ENCODE peak calls at places on chromosomes 4 and X, in four cellular contexts. P is endothelial cell of umbilical vein, M is HCT116, R is heart left ventricle. D is an unnamed sample. For H3K4me1, the result is how much of the 10 kb centered on the place peaks cover.

GRCh38 chr4:85748654-85749053 is 273.7 kb downstream of the ARHGAP24 start:
- DNase-seq in P (peak), M (no peak), R (no peak), D (no peak)

GRCh38 chr4:22129454-22130075 is 181.0 kb upstream of the KCNIP4 start:
- DNase-seq in P (no peak), M (peak), R (no peak), D (no peak)

GRCh38 chrX:104122829-104123228 is 10.5 kb downstream of the ZCCHC18 start:
- DNase-seq in P (peak), M (no peak), R (no peak), D (no peak)

GRCh38 chr4:154024097-154024496 is 235.2 kb upstream of the SFRP2 start:
- DNase-seq in P (no peak), M (no peak), R (no peak), D (no peak)

GRCh38 chr4:141142423-141142822 is 9.2 kb upstream of the RNF150 start:
- DNase-seq in P (no peak), M (no peak), R (peak), D (no peak)

GRCh38 chrX:115968436-115969252 is 201.9 kb upstream of the AGTR2 start:
- DNase-seq in P (peak), M (peak), R (peak), D (peak)

GRCh38 chr4:101649790-101650450 is 140.6 kb upstream of the BANK1 start:
- DNase-seq in P (no peak), M (no peak), R (no peak), D (no peak)

GRCh38 chr4:47612116-47613023 is 127.3 kb downstream of the ATP10D start:
- DNase-seq in P (no peak), M (no peak), R (no peak), D (no peak)

GRCh38 chrX:107324493-107325310 is 118.3 kb downstream of the DNAAF6 start:
- DNase-seq in P (peak), M (no peak), R (no peak), D (peak)

DNA sequence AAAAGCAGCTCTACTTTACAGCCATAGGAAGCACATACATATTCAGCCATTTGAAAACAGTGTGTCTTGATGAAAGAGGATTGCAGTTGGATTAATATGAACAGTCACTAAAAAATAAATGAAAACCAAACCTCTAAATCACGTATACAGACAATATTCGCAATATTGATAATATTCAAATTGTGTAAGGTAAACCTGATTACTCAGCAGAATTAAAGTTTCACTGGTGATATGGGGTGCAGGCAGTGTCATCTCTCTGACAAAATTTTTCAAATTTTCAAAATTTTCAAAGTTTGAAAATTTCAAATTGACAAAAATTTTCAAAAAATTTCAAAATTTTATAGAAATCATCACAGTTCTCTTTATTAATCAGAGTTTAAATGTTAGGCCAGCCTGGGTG is 55.7 kb downstream of the FAT4 start:
- DNase-seq in P (no peak), M (no peak), R (no peak), D (no peak)
- TF ChIP-seq POLR2A in P (no peak), M (no peak), R (no peak), D (no peak)

GRCh38 chr4:87042221-87042620 is 107.4 kb downstream of the AFF1 start:
- DNase-seq in P (no peak), M (no peak), R (no peak), D (no peak)
- H3K4me1 ChIP-seq in P (half or more), M (under half), R (half or more), D (half or more)

GRCh38 chrX:45502396-45502795 is 301.7 kb upstream of the DIPK2B start:
- DNase-seq in P (no peak), M (no peak), R (no peak), D (no peak)

GRCh38 chrX:45508459-45508858 is 307.8 kb upstream of the DIPK2B start:
- DNase-seq in P (peak), M (no peak), R (no peak), D (no peak)

GRCh38 chrX:45505214-45505613 is 304.5 kb upstream of the DIPK2B start:
- DNase-seq in P (peak), M (no peak), R (no peak), D (no peak)

GRCh38 chrX:45506149-45506768 is 305.6 kb upstream of the DIPK2B start:
- DNase-seq in P (peak), M (no peak), R (no peak), D (no peak)
- H3K27ac ChIP-seq in P (peak), M (peak), R (peak), D (peak)

GRCh38 chrX:154526901-154527675 is 11.1 kb upstream of the FAM3A start:
- DNase-seq in P (peak), M (peak), R (peak), D (peak)
- TF ChIP-seq POLR2A in P (no peak), M (no peak), R (no peak), D (peak)

DNA sequence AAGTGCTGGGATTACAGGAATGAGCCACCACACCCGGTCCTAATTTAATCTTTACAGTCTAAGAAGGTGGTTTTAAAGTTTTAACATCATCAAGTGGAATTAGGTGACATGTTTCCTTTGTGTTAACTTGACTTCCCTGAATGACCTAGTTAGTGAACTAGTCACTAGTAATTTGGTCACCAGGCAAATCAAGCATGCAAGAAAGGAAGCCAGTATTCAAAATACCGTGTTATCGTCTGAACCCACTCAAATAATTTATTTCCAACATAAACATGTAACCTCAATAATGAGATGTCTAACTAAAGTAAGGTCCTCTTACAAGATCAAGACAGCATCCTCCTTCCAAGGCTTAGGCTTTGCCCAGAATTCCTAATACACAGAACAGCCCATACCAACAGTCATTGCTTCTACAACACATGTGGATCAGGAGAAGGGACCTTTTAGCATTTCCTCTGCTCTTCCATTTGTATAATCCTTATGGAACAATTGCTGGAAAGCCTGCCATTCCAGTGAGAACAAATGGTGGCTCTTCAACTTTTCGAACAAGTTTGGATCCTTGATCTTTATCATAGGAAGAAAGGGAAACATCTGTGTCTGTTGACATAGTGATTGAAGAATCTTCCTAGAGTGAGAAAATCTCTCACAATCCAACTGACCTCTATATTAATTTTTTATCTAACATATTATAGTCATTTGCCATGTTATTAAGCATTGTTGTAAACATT is 97.2 kb downstream of the ANXA3 start:
- DNase-seq in P (peak), M (no peak), R (no peak), D (no peak)
- H3K4me1 ChIP-seq in P (half or more), M (under half), R (under half), D (under half)

DNA sequence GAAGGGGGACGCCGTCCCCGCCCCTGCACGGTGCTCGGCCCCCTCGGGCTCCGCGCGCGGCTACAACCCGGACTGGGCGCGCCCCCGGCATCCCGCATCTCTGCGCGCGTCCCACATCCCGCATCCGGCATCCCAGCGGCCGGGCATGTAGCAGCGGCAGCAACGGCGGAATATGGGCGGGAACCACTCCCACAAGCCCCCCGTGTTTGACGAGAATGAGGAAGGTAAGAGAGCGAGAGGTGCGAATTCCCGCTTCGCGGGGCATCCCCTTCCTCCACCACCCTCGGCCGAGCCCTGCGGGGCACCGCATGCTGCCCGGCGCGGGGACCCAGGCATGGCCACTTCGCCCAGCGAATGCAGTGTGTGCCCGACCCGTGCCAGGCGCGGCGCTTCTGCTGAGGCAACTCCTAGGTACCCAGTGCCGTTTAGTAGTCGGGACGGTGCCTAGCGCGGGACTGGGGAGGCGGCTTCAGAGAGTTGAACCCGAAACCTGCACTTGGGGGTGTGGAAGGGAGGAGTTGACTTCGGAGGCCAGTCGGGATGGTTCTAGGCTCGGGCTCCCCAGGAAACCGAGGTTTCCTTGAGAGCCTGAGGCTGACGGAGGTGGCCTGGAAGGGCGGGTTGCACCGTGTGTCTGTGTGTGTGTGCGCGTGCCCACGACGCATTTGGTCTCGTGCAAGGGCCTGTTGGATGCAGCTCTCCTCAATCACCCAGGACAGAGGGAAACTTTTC is 578 bp downstream of the STK32B start:
- DNase-seq in P (peak), M (no peak), R (no peak), D (peak)
- H3K27ac ChIP-seq in P (no peak), M (no peak), R (no peak), D (no peak)

GRCh38 chr4:7204656-7205387 is 12.5 kb downstream of the SORCS2 start:
- DNase-seq in P (no peak), M (no peak), R (no peak), D (no peak)
- TF ChIP-seq POLR2A in P (no peak), M (no peak), R (no peak), D (no peak)

DNA sequence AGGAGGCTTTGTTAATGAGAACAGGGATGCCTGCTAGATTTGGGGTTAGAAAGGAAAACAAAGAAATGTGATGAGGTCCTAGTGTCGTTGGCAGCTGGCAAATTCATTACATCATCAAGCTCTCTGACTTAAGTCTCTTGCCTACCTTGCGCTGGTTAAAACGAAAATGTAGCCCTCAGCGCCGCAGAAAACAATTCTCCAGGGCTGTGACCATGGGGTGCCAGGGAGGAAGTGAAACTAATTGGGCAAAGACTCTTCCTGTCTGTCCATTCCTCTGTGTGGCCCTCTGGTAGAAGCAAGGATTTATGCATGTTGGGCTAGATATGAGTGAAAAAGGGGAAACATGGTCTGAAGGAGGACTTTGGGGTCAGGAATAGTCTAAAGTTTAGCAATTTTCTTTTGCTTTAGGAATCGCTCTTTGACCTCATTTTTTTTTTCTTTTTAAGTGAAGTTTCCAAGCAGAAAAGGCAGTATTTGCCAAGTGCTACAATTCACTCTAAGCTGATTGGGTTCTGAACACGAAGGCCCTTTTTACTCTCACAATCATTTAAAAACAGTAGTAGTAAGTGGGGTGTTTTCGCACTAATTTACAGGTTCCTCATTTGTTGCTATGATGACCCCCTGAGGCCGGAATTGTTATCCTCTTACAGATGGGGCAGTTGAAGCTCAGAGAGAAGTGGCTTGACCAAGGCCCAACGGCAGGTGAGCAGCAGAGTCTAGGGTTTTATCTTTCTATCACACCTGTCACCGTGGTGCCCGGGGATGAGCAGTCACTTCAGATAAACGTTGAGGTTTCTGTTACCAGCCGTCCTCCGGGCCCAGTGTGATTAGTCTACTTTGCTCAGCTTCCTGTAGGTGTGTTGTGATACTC is 27.3 kb upstream of the CHRNA9 start:
- DNase-seq in P (no peak), M (no peak), R (no peak), D (peak)
- H3K4me1 ChIP-seq in P (under half), M (under half), R (under half), D (under half)